ENCODE peak calls at places on chromosomes 7 and 10, in nine cellular contexts. L, D, F, W, I, J, R, V and X are unnamed samples.

GRCh38 chr7:27835408-27835807 is 95.4 kb downstream of the TAX1BP1 start:
- DNase-seq in R (no peak), I (no peak), J (no peak), F (no peak), D (no peak), L (no peak), V (no peak), W (no peak), X (no peak)

GRCh38 chr10:72068126-72068765 is 20.1 kb downstream of the SPOCK2 start:
- DNase-seq in J (no peak), W (no peak), R (no peak), I (no peak), L (no peak), D (no peak), V (no peak), F (no peak), X (no peak)

GRCh38 chr10:112950714-112951348 is 784 bp downstream of the TCF7L2 start:
- DNase-seq in F (peak; percentile 23), J (no peak), W (no peak), R (no peak), D (no peak), I (no peak), L (peak; percentile 70), V (peak; percentile 33), X (peak; percentile 35)

GRCh38 chr7:81937091-81937490 is 167.2 kb upstream of the HGF start:
- DNase-seq in W (no peak), R (no peak), I (no peak), J (no peak), D (no peak), F (no peak), L (no peak), V (no peak), X (no peak)

GRCh38 chr7:80147543-80148376 is 13.1 kb downstream of the GNAI1 start:
- DNase-seq in I (no peak), R (no peak), V (no peak), D (no peak), W (no peak), J (no peak), F (no peak), L (no peak), X (no peak)

GRCh38 chr7:35524112-35524804 is 170.7 kb downstream of the HERPUD2 start:
- DNase-seq in F (no peak), W (no peak), D (no peak), V (no peak), I (no peak), J (no peak), L (no peak), R (no peak), X (no peak)

GRCh38 chr10:49322371-49323170 is 23.6 kb downstream of the C10orf71 start:
- DNase-seq in V (no peak), F (no peak), R (no peak), L (no peak), J (no peak), W (no peak), I (no peak), D (no peak), X (no peak)

GRCh38 chr7:111855842-111856227 is 293.5 kb upstream of the IMMP2L start:
- DNase-seq in V (peak; percentile 10), I (no peak), F (no peak), L (no peak), W (no peak), R (no peak), D (no peak), J (no peak), X (no peak)

GRCh38 chr10:122388287-122388997 is 13.9 kb downstream of the PLEKHA1 start:
- DNase-seq in I (no peak), J (no peak), V (no peak), R (no peak), D (no peak), L (no peak), W (no peak), F (no peak), X (no peak)

GRCh38 chr10:132671171-132672154 is 114.5 kb downstream of the NKX6-2 start:
- DNase-seq in I (no peak), F (peak; percentile 33), L (peak; percentile 33), R (no peak), V (no peak), J (no peak), W (no peak), D (no peak), X (no peak)

GRCh38 chr7:147700702-147701101 is 889.9 kb upstream of the C7orf33 start:
- DNase-seq in D (no peak), V (no peak), R (no peak), F (no peak), I (no peak), W (no peak), L (no peak), J (no peak), X (no peak)

GRCh38 chr10:10792681-10793080 is 225.0 kb upstream of the CELF2 start:
- DNase-seq in F (no peak), V (no peak), L (no peak), D (no peak), J (no peak), I (no peak), R (no peak), W (peak; percentile 82), X (no peak)

GRCh38 chr10:31421322-31421721 is 102.3 kb downstream of the ZEB1 start:
- DNase-seq in F (no peak), R (no peak), D (no peak), W (no peak), J (no peak), I (no peak), V (no peak), L (no peak), X (no peak)

GRCh38 chr10:103481974-103482531 is 3.0 kb upstream of the CALHM3 start:
- DNase-seq in I (no peak), L (no peak), V (peak; percentile 79), R (peak; percentile 88), W (no peak), D (no peak), F (no peak), J (no peak), X (peak; percentile 78)

DNA sequence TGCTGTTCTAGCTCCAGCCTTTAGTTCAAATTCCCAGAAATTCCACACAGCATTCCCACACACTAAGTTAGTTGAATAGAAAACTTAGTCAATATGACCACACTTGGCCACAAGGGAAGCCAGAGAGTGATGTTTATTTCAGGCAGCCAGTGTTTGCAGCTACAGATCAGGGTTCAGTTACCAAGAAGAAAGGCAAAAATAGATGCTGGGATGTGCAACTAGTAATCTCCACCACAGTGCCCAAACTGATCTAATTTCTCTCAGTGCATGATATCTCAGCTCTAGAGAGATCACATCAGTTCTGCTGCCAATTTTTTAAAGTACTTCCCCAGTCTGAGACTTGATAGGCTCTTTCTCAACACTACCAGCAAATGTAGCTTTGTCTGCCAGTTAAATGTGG is 17.6 kb downstream of the SLF2 start:
- DNase-seq in V (no peak), F (no peak), J (no peak), D (no peak), W (no peak), R (peak; percentile 10), L (no peak), I (no peak), X (no peak)
- TF ChIP-seq CTCF in V (no peak), F (no peak), J (no peak), D (no peak), W (no peak), R (no peak), L (no peak), I (no peak), X (no peak)

DNA sequence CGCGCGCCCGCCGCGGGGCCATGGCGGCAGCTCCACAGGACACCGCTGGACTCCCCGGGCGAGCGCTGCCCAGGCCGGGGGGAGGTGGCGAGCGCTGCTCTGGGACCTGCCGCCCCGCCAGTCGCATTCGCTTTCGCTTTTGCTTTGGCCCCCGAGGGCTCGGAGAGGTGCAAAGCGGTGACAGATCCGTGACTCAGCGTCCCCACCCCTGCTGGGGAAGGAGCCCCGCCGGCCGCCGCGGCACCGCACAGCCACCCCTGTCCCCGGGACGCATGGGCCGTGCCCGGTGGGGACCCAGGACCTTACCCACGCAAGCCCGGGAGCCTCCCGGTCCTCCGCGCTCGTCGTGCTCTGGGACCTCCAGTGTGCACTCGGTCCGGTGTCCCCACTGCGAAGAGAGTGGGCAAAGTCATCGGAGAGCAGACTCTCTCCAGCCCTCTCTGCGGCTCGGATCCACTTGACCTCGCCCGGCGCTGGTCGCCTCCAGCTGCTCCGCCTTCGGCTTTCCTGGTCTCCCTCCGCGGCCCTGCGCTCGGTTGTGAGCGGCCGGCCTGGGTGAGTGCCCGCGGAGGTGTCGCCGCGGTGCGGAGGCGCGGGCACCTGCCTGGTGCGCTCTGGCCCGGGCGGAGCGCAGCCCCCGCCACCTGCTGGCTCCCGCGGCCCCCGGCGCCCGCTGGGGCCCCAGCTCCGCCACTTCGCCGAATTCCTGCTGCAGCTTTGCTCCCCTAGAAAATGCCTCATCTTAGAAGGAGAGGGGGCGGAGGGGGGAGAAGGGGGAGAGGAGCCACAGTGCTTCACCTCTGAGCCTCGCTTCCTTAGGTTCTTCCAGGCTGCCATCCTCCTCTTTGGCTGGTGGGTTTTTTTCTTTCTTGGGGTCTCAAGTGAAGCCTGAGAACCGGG is at the start of gene IL15RA:
- DNase-seq in F (peak; percentile 73), J (no peak), R (peak; percentile 79), W (no peak), L (peak; percentile 91), I (no peak), D (peak; percentile 86), V (peak; percentile 97), X (peak; percentile 94)
- TF ChIP-seq CTCF in F (peak; percentile 34), J (no peak), R (peak; percentile 25), W (no peak), L (no peak), I (no peak), D (peak; percentile 10), V (peak; percentile 14), X (peak; percentile 68)

GRCh38 chr7:149126662-149127321 is 668 bp upstream of the ZNF425 start:
- DNase-seq in J (no peak), F (peak; percentile 50), D (peak; percentile 81), W (no peak), R (peak; percentile 63), V (peak; percentile 85), L (peak; percentile 90), I (no peak), X (peak; percentile 82)
- TF ChIP-seq CTCF in J (no peak), F (no peak), D (no peak), W (no peak), R (no peak), V (no peak), L (no peak), I (no peak), X (no peak)

GRCh38 chr7:100107125-100107737 is 5.8 kb downstream of the AP4M1 start:
- DNase-seq in D (no peak), L (no peak), J (no peak), R (no peak), W (no peak), F (no peak), V (no peak), I (no peak), X (no peak)

GRCh38 chr7:100111156-100111555 is 8.0 kb downstream of the TAF6 start:
- DNase-seq in D (no peak), W (no peak), R (no peak), V (no peak), F (no peak), I (no peak), L (no peak), J (no peak), X (no peak)

GRCh38 chr7:100111914-100112313 is 7.2 kb downstream of the TAF6 start:
- DNase-seq in J (no peak), L (no peak), V (no peak), I (no peak), D (no peak), W (no peak), R (no peak), F (no peak), X (no peak)

GRCh38 chr7:100107890-100108289 is 6.4 kb downstream of the AP4M1 start:
- DNase-seq in F (no peak), J (no peak), R (no peak), I (no peak), V (no peak), L (no peak), D (no peak), W (no peak), X (no peak)

GRCh38 chr7:100109521-100110163 is 8.2 kb downstream of the AP4M1 start:
- DNase-seq in L (no peak), I (no peak), R (no peak), J (no peak), D (no peak), F (no peak), V (no peak), W (no peak), X (no peak)
- TF ChIP-seq CTCF in L (no peak), I (no peak), R (no peak), J (no peak), D (no peak), F (no peak), V (no peak), W (peak; percentile 9), X (no peak)